ENCODE peak calls at places on chromosome 3, in six cellular contexts. One of them, this sample, is unnamed.
A peak's percentile ranks its signal among the peaks of the same experiment; 100 is the strongest.

GRCh38 chr3:156207802-156208685 is 87.7 kb downstream of the KCNAB1 start:
- ATAC-seq in HepG2: no peak
- ATAC-seq in K562: no peak
- ATAC-seq in A549: no peak
- ATAC-seq in upper lobe of left lung: no peak
- ATAC-seq in GM12878: no peak
- ATAC-seq in this sample: no peak

GRCh38 chr3:167835953-167836352 is 100.4 kb downstream of the SERPINI1 start:
- ATAC-seq in HepG2: no peak
- ATAC-seq in K562: no peak
- ATAC-seq in A549: no peak
- ATAC-seq in upper lobe of left lung: no peak
- ATAC-seq in GM12878: no peak
- ATAC-seq in this sample: no peak

GRCh38 chr3:196332168-196332567 is 6.0 kb downstream of the TM4SF19 start:
- ATAC-seq in HepG2: no peak
- ATAC-seq in K562: no peak
- ATAC-seq in A549: no peak
- ATAC-seq in upper lobe of left lung: no peak
- ATAC-seq in GM12878: no peak
- ATAC-seq in this sample: no peak

GRCh38 chr3:159771865-159772611 is 216.6 kb upstream of the IL12A start:
- ATAC-seq in HepG2: no peak
- ATAC-seq in K562: no peak
- ATAC-seq in A549: no peak
- ATAC-seq in upper lobe of left lung: no peak
- ATAC-seq in GM12878: no peak
- ATAC-seq in this sample: no peak

GRCh38 chr3:189297957-189298356 is 126.2 kb downstream of the TPRG1 start:
- ATAC-seq in HepG2: no peak
- ATAC-seq in K562: no peak
- ATAC-seq in A549: no peak
- ATAC-seq in upper lobe of left lung: no peak
- ATAC-seq in GM12878: no peak
- ATAC-seq in this sample: no peak

GRCh38 chr3:133459400-133459799 is 59.5 kb downstream of the BFSP2 start:
- ATAC-seq in HepG2: no peak
- ATAC-seq in K562: no peak
- ATAC-seq in A549: no peak
- ATAC-seq in upper lobe of left lung: no peak
- ATAC-seq in GM12878: no peak
- ATAC-seq in this sample: peak; percentile 75

GRCh38 chr3:133883657-133884546 is 11.8 kb downstream of the RAB6B start:
- ATAC-seq in HepG2: no peak
- ATAC-seq in K562: peak; percentile 59
- ATAC-seq in A549: no peak
- ATAC-seq in upper lobe of left lung: no peak
- ATAC-seq in GM12878: no peak
- ATAC-seq in this sample: no peak

GRCh38 chr3:125146601-125147490 is 65.7 kb downstream of the SLC12A8 start:
- ATAC-seq in HepG2: peak; percentile 81
- ATAC-seq in K562: no peak
- ATAC-seq in A549: no peak
- ATAC-seq in upper lobe of left lung: peak; percentile 49
- ATAC-seq in GM12878: peak; percentile 84
- ATAC-seq in this sample: no peak

GRCh38 chr3:160127308-160127707 is 97.9 kb upstream of the C3orf80 start:
- ATAC-seq in HepG2: no peak
- ATAC-seq in K562: no peak
- ATAC-seq in A549: no peak
- ATAC-seq in upper lobe of left lung: no peak
- ATAC-seq in GM12878: no peak
- ATAC-seq in this sample: no peak

GRCh38 chr3:167876603-167877325 is 141.2 kb downstream of the SERPINI1 start:
- ATAC-seq in HepG2: no peak
- ATAC-seq in K562: no peak
- ATAC-seq in A549: peak; percentile 47
- ATAC-seq in upper lobe of left lung: peak; percentile 70
- ATAC-seq in GM12878: no peak
- ATAC-seq in this sample: peak; percentile 70

GRCh38 chr3:123518892-123519485 is 65.9 kb downstream of the HACD2 start:
- ATAC-seq in HepG2: no peak
- ATAC-seq in K562: no peak
- ATAC-seq in A549: no peak
- ATAC-seq in upper lobe of left lung: no peak
- ATAC-seq in GM12878: peak; percentile 38
- ATAC-seq in this sample: no peak

GRCh38 chr3:160829486-160830009 is 73.5 kb downstream of the PPM1L start:
- ATAC-seq in HepG2: no peak
- ATAC-seq in K562: no peak
- ATAC-seq in A549: no peak
- ATAC-seq in upper lobe of left lung: no peak
- ATAC-seq in GM12878: no peak
- ATAC-seq in this sample: no peak

GRCh38 chr3:4166540-4166939 is 136.6 kb upstream of the SETMAR start:
- ATAC-seq in HepG2: no peak
- ATAC-seq in K562: peak; percentile 79
- ATAC-seq in A549: no peak
- ATAC-seq in upper lobe of left lung: no peak
- ATAC-seq in GM12878: no peak
- ATAC-seq in this sample: no peak

GRCh38 chr3:4163006-4163405 is 140.2 kb upstream of the SETMAR start:
- ATAC-seq in HepG2: no peak
- ATAC-seq in K562: no peak
- ATAC-seq in A549: no peak
- ATAC-seq in upper lobe of left lung: no peak
- ATAC-seq in GM12878: no peak
- ATAC-seq in this sample: no peak

GRCh38 chr3:4158329-4158728 is 144.8 kb upstream of the SETMAR start:
- ATAC-seq in HepG2: no peak
- ATAC-seq in K562: no peak
- ATAC-seq in A549: no peak
- ATAC-seq in upper lobe of left lung: no peak
- ATAC-seq in GM12878: no peak
- ATAC-seq in this sample: no peak

DNA sequence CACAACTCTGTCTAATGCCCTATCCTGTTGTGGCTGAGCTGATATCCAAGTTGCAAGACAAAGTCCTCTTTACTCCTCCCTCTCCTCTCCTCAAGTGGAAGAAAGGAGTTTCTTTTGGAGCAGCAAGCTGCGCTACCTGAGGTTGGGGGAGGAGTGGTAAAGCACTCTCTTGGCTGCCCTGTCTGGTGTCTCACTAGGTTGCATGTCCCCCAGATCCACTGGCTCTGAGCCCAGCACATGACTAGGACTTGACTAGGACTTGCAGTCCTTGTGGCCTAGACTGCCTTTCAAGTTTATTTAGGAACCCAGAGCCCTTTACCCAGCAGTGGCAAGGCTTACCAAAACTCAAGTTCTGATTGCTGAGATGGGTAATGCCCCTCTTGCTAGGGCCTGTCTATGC is 141.0 kb upstream of the SETMAR start:
- ATAC-seq in HepG2: no peak
- ATAC-seq in K562: no peak
- ATAC-seq in A549: no peak
- ATAC-seq in upper lobe of left lung: no peak
- ATAC-seq in GM12878: no peak
- ATAC-seq in this sample: no peak
- TF ChIP-seq EP300 in HepG2: no peak
- TF ChIP-seq EP300 in K562: no peak
- TF ChIP-seq EP300 in A549: no peak
- TF ChIP-seq EP300 in upper lobe of left lung: no peak
- TF ChIP-seq EP300 in GM12878: no peak
- TF ChIP-seq EP300 in this sample: no peak

GRCh38 chr3:73380735-73381532 is 243.8 kb downstream of the PDZRN3 start:
- ATAC-seq in HepG2: no peak
- ATAC-seq in K562: no peak
- ATAC-seq in A549: no peak
- ATAC-seq in upper lobe of left lung: no peak
- ATAC-seq in GM12878: no peak
- ATAC-seq in this sample: no peak
- H3K4me1 ChIP-seq in HepG2: no peaks in the 10 kb centered on the region
- H3K4me1 ChIP-seq in K562: no peaks in the 10 kb centered on the region
- H3K4me1 ChIP-seq in A549: no peaks in the 10 kb centered on the region
- H3K4me1 ChIP-seq in upper lobe of left lung: no peaks in the 10 kb centered on the region
- H3K4me1 ChIP-seq in GM12878: no peaks in the 10 kb centered on the region
- H3K4me1 ChIP-seq in this sample: peaks cover 7% of the 10 kb centered on the region

GRCh38 chr3:194364652-194365434 is 4.7 kb downstream of the LRRC15 start:
- ATAC-seq in HepG2: no peak
- ATAC-seq in K562: peak; percentile 11
- ATAC-seq in A549: no peak
- ATAC-seq in upper lobe of left lung: peak; percentile 42
- ATAC-seq in GM12878: no peak
- ATAC-seq in this sample: peak; percentile 22
- TF ChIP-seq EP300 in HepG2: no peak
- TF ChIP-seq EP300 in K562: no peak
- TF ChIP-seq EP300 in A549: no peak
- TF ChIP-seq EP300 in upper lobe of left lung: no peak
- TF ChIP-seq EP300 in GM12878: no peak
- TF ChIP-seq EP300 in this sample: no peak

DNA sequence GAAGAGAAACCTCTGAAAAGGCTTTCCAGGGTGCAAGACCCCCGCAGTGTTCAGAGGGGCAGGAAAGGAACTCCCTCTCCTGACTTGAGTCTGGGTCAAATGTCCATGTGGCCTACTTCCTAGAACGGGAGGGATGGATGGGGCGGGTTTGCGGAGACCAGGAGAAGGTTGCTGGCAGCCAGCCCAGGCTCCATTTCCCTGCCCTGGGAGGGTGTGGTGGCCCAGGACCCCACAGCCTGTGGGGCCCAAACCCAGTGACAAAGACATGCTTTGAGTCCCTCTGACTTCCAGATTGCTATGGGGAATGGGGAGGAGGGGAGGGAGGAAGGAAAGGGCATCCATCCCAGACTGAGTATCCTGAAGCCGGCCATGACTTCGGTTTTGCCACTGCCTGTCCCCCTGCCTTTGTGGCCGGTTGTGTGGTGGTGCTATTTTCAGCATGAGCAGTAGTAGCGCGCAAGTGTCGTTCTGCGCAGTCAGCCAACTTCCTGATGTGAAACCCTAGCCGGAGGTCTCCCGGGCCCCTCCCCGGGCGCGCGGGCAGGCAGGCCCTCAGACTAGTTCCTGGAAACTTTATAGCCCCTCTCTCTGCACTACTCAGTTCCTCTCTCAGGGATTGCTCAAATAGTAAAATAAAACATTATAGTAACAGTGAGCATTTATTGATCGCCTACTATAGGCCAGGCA is 24.4 kb downstream of the MAGEF1 start:
- ATAC-seq in HepG2: no peak
- ATAC-seq in K562: no peak
- ATAC-seq in A549: no peak
- ATAC-seq in upper lobe of left lung: no peak
- ATAC-seq in GM12878: peak; percentile 34
- ATAC-seq in this sample: no peak
- H3K4me1 ChIP-seq in HepG2: peaks cover 18% of the 10 kb centered on the region
- H3K4me1 ChIP-seq in K562: peaks cover 8% of the 10 kb centered on the region
- H3K4me1 ChIP-seq in A549: no peaks in the 10 kb centered on the region
- H3K4me1 ChIP-seq in upper lobe of left lung: peaks cover 9% of the 10 kb centered on the region
- H3K4me1 ChIP-seq in GM12878: no peaks in the 10 kb centered on the region
- H3K4me1 ChIP-seq in this sample: peaks cover 51% of the 10 kb centered on the region